ENCODE peak calls at places on chromosomes 16 and 17, in nine cellular contexts. L is activated CD4-positive, alpha-beta T cell treated with anti-CD3 and anti-CD28 coated beads for 4 hours; F is colonic mucosa; R is NCI-H2171 treated with DMSO at 0.1 percent for 48 hours; P is CD4-positive, alpha-beta memory T cell; D is posterior vena cava; X is body of pancreas; U is fibroblast of the conjunctiva; G is germinal center. S is an unnamed sample.

GRCh38 chr17:80910043-80910442 is 81.6 kb upstream of the CHMP6 start:
- DNase-seq in L (no peak), F (no peak), R (no peak), P (no peak), D (peak), X (no peak), U (no peak), G (no peak), S (peak)

GRCh38 chr17:77445030-77445907 is 304.5 kb downstream of the SEC14L1 start:
- DNase-seq in L (peak), F (peak), R (no peak), P (peak), D (no peak), X (no peak), U (no peak), G (peak), S (no peak)

GRCh38 chr16:48434653-48435318 is 49.6 kb upstream of the SIAH1 start:
- DNase-seq in L (no peak), F (no peak), R (no peak), P (no peak), D (no peak), X (no peak), U (peak), G (no peak), S (no peak)

GRCh38 chr16:4534151-4534790 is 4.3 kb downstream of the CDIP1 start:
- DNase-seq in L (no peak), F (no peak), R (no peak), P (peak), D (no peak), X (peak), U (no peak), G (no peak), S (no peak)

GRCh38 chr16:66529475-66529874 is 20.4 kb downstream of the TK2 start:
- DNase-seq in L (no peak), F (no peak), R (no peak), P (no peak), D (no peak), X (no peak), U (no peak), G (no peak), S (no peak)

GRCh38 chr17:19448341-19449268 is 37.6 kb downstream of the RNF112 start:
- DNase-seq in L (no peak), F (no peak), R (no peak), P (no peak), D (no peak), X (peak), U (peak), G (no peak), S (no peak)

GRCh38 chr17:41907633-41908539 is 10.9 kb downstream of the ACLY start:
- DNase-seq in L (no peak), F (peak), R (no peak), P (no peak), D (no peak), X (peak), U (no peak), G (no peak), S (no peak)

GRCh38 chr17:44655983-44656700 is at the start of gene MEIOC:
- DNase-seq in L (peak), F (no peak), R (peak), P (peak), D (no peak), X (no peak), U (no peak), G (peak), S (no peak)

GRCh38 chr16:85437161-85438052 is 175.7 kb upstream of the GSE1 start:
- DNase-seq in L (no peak), F (peak), R (peak), P (no peak), D (no peak), X (peak), U (peak), G (no peak), S (no peak)

GRCh38 chr17:30229012-30229411 is 6.5 kb downstream of the SLC6A4 start:
- DNase-seq in L (no peak), F (no peak), R (no peak), P (no peak), D (peak), X (no peak), U (no peak), G (no peak), S (no peak)

GRCh38 chr17:57679906-57680695 is 65.0 kb downstream of the CCDC182 start:
- DNase-seq in L (no peak), F (no peak), R (no peak), P (no peak), D (no peak), X (no peak), U (no peak), G (no peak), S (no peak)

GRCh38 chr17:28684963-28685362 is 23.0 kb downstream of the SUPT6H start:
- DNase-seq in L (no peak), F (peak), R (peak), P (no peak), D (peak), X (peak), U (peak), G (no peak), S (no peak)

GRCh38 chr17:57607553-57608120 is 137.5 kb downstream of the CCDC182 start:
- DNase-seq in L (no peak), F (no peak), R (no peak), P (no peak), D (peak), X (no peak), U (no peak), G (no peak), S (peak)

GRCh38 chr17:17722081-17722905 is 41.0 kb downstream of the RAI1 start:
- DNase-seq in L (no peak), F (no peak), R (peak), P (no peak), D (no peak), X (no peak), U (no peak), G (no peak), S (no peak)

GRCh38 chr16:88352261-88353200 is 30.2 kb upstream of the ZNF469 start:
- DNase-seq in L (no peak), F (no peak), R (no peak), P (no peak), D (peak), X (no peak), U (no peak), G (no peak), S (no peak)

GRCh38 chr17:79369532-79369931 is 241.3 kb downstream of the RBFOX3 start:
- DNase-seq in L (no peak), F (no peak), R (no peak), P (no peak), D (no peak), X (no peak), U (no peak), G (no peak), S (no peak)

GRCh38 chr17:80836971-80837481 is 154.6 kb upstream of the CHMP6 start:
- DNase-seq in L (no peak), F (no peak), R (no peak), P (no peak), D (no peak), X (no peak), U (no peak), G (no peak), S (no peak)

GRCh38 chr16:72172105-72173034 is at the start of gene PMFBP1:
- DNase-seq in L (no peak), F (peak), R (peak), P (peak), D (no peak), X (peak), U (peak), G (peak), S (no peak)

GRCh38 chr16:55856950-55857349 is 18.2 kb downstream of the CES5A start:
- DNase-seq in L (no peak), F (no peak), R (no peak), P (no peak), D (no peak), X (no peak), U (no peak), G (no peak), S (no peak)

GRCh38 chr17:77332981-77333685 is 192.4 kb downstream of the SEC14L1 start:
- DNase-seq in L (peak), F (peak), R (no peak), P (no peak), D (no peak), X (no peak), U (peak), G (no peak), S (peak)

GRCh38 chr17:77253611-77254051 is 112.9 kb downstream of the SEC14L1 start:
- DNase-seq in L (no peak), F (no peak), R (no peak), P (no peak), D (no peak), X (no peak), U (no peak), G (no peak), S (peak)

GRCh38 chr16:89290887-89291286 is 73.4 kb downstream of the ZNF778 start:
- DNase-seq in L (no peak), F (no peak), R (no peak), P (no peak), D (no peak), X (no peak), U (no peak), G (no peak), S (no peak)

GRCh38 chr17:65058615-65059014 is 2.1 kb upstream of the GNA13 start:
- DNase-seq in L (no peak), F (no peak), R (no peak), P (no peak), D (no peak), X (no peak), U (no peak), G (no peak), S (no peak)

GRCh38 chr17:79664925-79665738 is 54.3 kb upstream of the RBFOX3 start:
- DNase-seq in L (no peak), F (peak), R (peak), P (no peak), D (peak), X (peak), U (peak), G (no peak), S (peak)

GRCh38 chr16:29857133-29857760 is 5.8 kb downstream of the CDIPT start:
- DNase-seq in L (no peak), F (no peak), R (peak), P (no peak), D (no peak), X (no peak), U (peak), G (no peak), S (no peak)

GRCh38 chr17:13024526-13025263 is 6.9 kb upstream of the ELAC2 start:
- DNase-seq in L (peak), F (peak), R (peak), P (peak), D (no peak), X (peak), U (no peak), G (peak), S (peak)

GRCh38 chr17:38908676-38909181 is 16.7 kb upstream of the LASP1NB start:
- DNase-seq in L (no peak), F (no peak), R (no peak), P (no peak), D (no peak), X (no peak), U (no peak), G (no peak), S (peak)

GRCh38 chr16:69037373-69038160 is 67.9 kb upstream of the HAS3 start:
- DNase-seq in L (no peak), F (no peak), R (no peak), P (no peak), D (no peak), X (no peak), U (no peak), G (no peak), S (no peak)

GRCh38 chr16:12906271-12906670 is 4.9 kb downstream of the SHISA9 start:
- DNase-seq in L (no peak), F (no peak), R (no peak), P (no peak), D (no peak), X (no peak), U (no peak), G (no peak), S (no peak)

GRCh38 chr16:17358846-17359245 is 111.9 kb downstream of the XYLT1 start:
- DNase-seq in L (no peak), F (no peak), R (no peak), P (no peak), D (no peak), X (no peak), U (no peak), G (no peak), S (no peak)

GRCh38 chr16:4656221-4656620 is 31.6 kb downstream of the MGRN1 start:
- DNase-seq in L (no peak), F (no peak), R (no peak), P (no peak), D (no peak), X (no peak), U (no peak), G (no peak), S (no peak)

GRCh38 chr16:49497466-49497865 is 123.9 kb downstream of the C16orf78 start:
- DNase-seq in L (no peak), F (no peak), R (no peak), P (no peak), D (peak), X (no peak), U (no peak), G (no peak), S (no peak)

GRCh38 chr16:21645261-21645721 is 7.1 kb downstream of the IGSF6 start:
- DNase-seq in L (peak), F (no peak), R (no peak), P (peak), D (no peak), X (no peak), U (no peak), G (peak), S (no peak)

GRCh38 chr16:5062051-5062450 is 3.7 kb downstream of the C16orf89 start:
- DNase-seq in L (no peak), F (no peak), R (no peak), P (no peak), D (no peak), X (no peak), U (no peak), G (no peak), S (peak)